ENCODE peak calls at places on chromosomes 6 and 20, in four cellular contexts. T is progenitor cell of endocrine pancreas; E is NCI-H226; X is stimulated activated naive B cell treated with anti-CD40 and anti-IgM and Interleukin-4, amounts not matched to agents 10 μg/mL and 1 μg/mL and 100 μg/mL, for 72 hours. B is an unnamed sample.

GRCh38 chr6:99181174-99181573 is 168.3 kb downstream of the FAXC start:
- DNase-seq in T (no peak), E (no peak), X (no peak), B (no peak)

GRCh38 chr20:20027284-20027683 is 10.1 kb downstream of the NAA20 start:
- DNase-seq in T (no peak), E (no peak), X (no peak), B (no peak)

GRCh38 chr6:35486005-35486925 is 10.6 kb downstream of the TEAD3 start:
- DNase-seq in T (peak), E (peak), X (no peak), B (no peak)

GRCh38 chr6:111411978-111412574 is 70.9 kb downstream of the REV3L start:
- DNase-seq in T (no peak), E (no peak), X (no peak), B (no peak)

GRCh38 chr20:9200620-9201019 is 131.7 kb downstream of the PLCB4 start:
- DNase-seq in T (no peak), E (peak), X (no peak), B (no peak)

GRCh38 chr6:126947070-126947469 is 171.4 kb upstream of the RSPO3 start:
- DNase-seq in T (no peak), E (no peak), X (no peak), B (peak)

GRCh38 chr6:152441892-152442291 is 195.3 kb downstream of the SYNE1 start:
- DNase-seq in T (no peak), E (no peak), X (no peak), B (no peak)

GRCh38 chr20:48194026-48194425 is 408.7 kb upstream of the SULF2 start:
- DNase-seq in T (no peak), E (no peak), X (no peak), B (no peak)

GRCh38 chr20:20691477-20691863 is 21.0 kb downstream of the RALGAPA2 start:
- DNase-seq in T (no peak), E (no peak), X (no peak), B (no peak)

GRCh38 chr20:47982574-47983360 is 197.5 kb upstream of the SULF2 start:
- DNase-seq in T (no peak), E (no peak), X (no peak), B (no peak)

GRCh38 chr20:34412453-34412852 is 49.4 kb downstream of the ITCH start:
- DNase-seq in T (no peak), E (no peak), X (no peak), B (no peak)

GRCh38 chr6:82365011-82365751 is 1.6 kb downstream of the TPBG start:
- DNase-seq in T (peak), E (peak), X (no peak), B (peak)

GRCh38 chr6:17103715-17104114 is 1.9 kb downstream of the STMND1 start:
- DNase-seq in T (no peak), E (no peak), X (no peak), B (no peak)

GRCh38 chr6:112235956-112236355 is 18.4 kb downstream of the LAMA4 start:
- DNase-seq in T (no peak), E (peak), X (no peak), B (peak)

GRCh38 chr20:5531318-5532081 is 214.7 kb upstream of the PROKR2 start:
- DNase-seq in T (no peak), E (peak), X (no peak), B (peak)

GRCh38 chr6:167683028-167683862 is 143.5 kb upstream of the AFDN start:
- DNase-seq in T (no peak), E (peak), X (no peak), B (no peak)

GRCh38 chr20:19794941-19795340 is 36.9 kb downstream of the RIN2 start:
- DNase-seq in T (no peak), E (no peak), X (no peak), B (no peak)

GRCh38 chr6:20403766-20404640 is 2.3 kb downstream of the E2F3 start:
- DNase-seq in T (no peak), E (peak), X (peak), B (peak)

GRCh38 chr6:122903266-122903915 is 92.6 kb upstream of the CLVS2 start:
- DNase-seq in T (no peak), E (no peak), X (no peak), B (no peak)

GRCh38 chr6:39287601-39288000 is 26.6 kb downstream of the KCNK17 start:
- DNase-seq in T (no peak), E (no peak), X (no peak), B (no peak)

GRCh38 chr6:524803-525202 is 132.1 kb downstream of the HUS1B start:
- DNase-seq in T (no peak), E (no peak), X (no peak), B (no peak)

GRCh38 chr6:157552171-157552747 is 171.3 kb downstream of the ZDHHC14 start:
- DNase-seq in T (no peak), E (peak), X (no peak), B (no peak)

GRCh38 chr6:7078856-7079255 is 28.9 kb upstream of the RREB1 start:
- DNase-seq in T (no peak), E (no peak), X (no peak), B (no peak)

GRCh38 chr6:92559002-92559401 is 860.4 kb downstream of the EPHA7 start:
- DNase-seq in T (no peak), E (no peak), X (no peak), B (peak)

GRCh38 chr6:107819217-107819616 is 4.9 kb downstream of the SCML4 start:
- DNase-seq in T (no peak), E (no peak), X (no peak), B (no peak)

GRCh38 chr20:23826541-23827018 is at the start of gene CST2:
- DNase-seq in T (no peak), E (no peak), X (no peak), B (no peak)

GRCh38 chr6:29617782-29618557 is 15.0 kb downstream of the GABBR1 start:
- DNase-seq in T (no peak), E (no peak), X (no peak), B (no peak)

GRCh38 chr6:166751051-166751595 is 124.1 kb upstream of the RPS6KA2 start:
- DNase-seq in T (no peak), E (no peak), X (peak), B (no peak)

GRCh38 chr6:129499871-129500219 is 210.1 kb downstream of the ARHGAP18 start:
- DNase-seq in T (no peak), E (no peak), X (no peak), B (no peak)

GRCh38 chr6:169846286-169847056 is 95.0 kb downstream of the ERMARD start:
- DNase-seq in T (no peak), E (no peak), X (no peak), B (no peak)

GRCh38 chr20:63387393-63387792 is 26.2 kb upstream of the CHRNA4 start:
- DNase-seq in T (no peak), E (no peak), X (no peak), B (no peak)

GRCh38 chr20:24670981-24671380 is 201.6 kb downstream of the SYNDIG1 start:
- DNase-seq in T (no peak), E (no peak), X (no peak), B (no peak)

B was measured in fibroblast of gingiva.